ENCODE peak calls at places on chromosomes 2 and 18, in six cellular contexts. R is OCI-LY7, M is ovary, P is hepatocyte, W is A673, G is upper lobe of left lung. C is an unnamed sample.

GRCh38 chr2:179931502-179931901 is 70.1 kb upstream of the ZNF385B start:
- DNase-seq in R (no peak), M (no peak), P (no peak), W (no peak), G (no peak), C (no peak)

GRCh38 chr18:47436871-47437270 is 185.4 kb upstream of the SKOR2 start:
- DNase-seq in R (no peak), M (no peak), P (no peak), W (no peak), G (no peak), C (no peak)

GRCh38 chr2:50398101-50398500 is 633.8 kb downstream of the NRXN1 start:
- DNase-seq in R (no peak), M (no peak), P (no peak), W (no peak), G (no peak), C (no peak)

GRCh38 chr2:239180526-239181073 is 220.2 kb downstream of the HDAC4 start:
- DNase-seq in R (no peak), M (no peak), P (no peak), W (no peak), G (peak; percentile 14), C (no peak)

GRCh38 chr2:238142382-238143205 is 4.1 kb downstream of the KLHL30 start:
- DNase-seq in R (no peak), M (no peak), P (no peak), W (no peak), G (no peak), C (no peak)

GRCh38 chr2:163610817-163611556 is 124.8 kb downstream of the FIGN start:
- DNase-seq in R (peak; percentile 7), M (no peak), P (peak; percentile 26), W (peak; percentile 29), G (no peak), C (no peak)

GRCh38 chr2:29509397-29509796 is 394.2 kb downstream of the CLIP4 start:
- DNase-seq in R (no peak), M (no peak), P (no peak), W (no peak), G (no peak), C (no peak)

GRCh38 chr18:51107594-51108305 is 77.7 kb downstream of the SMAD4 start:
- DNase-seq in R (no peak), M (no peak), P (peak; percentile 41), W (no peak), G (no peak), C (no peak)

GRCh38 chr2:22355816-22356433 is 1029.1 kb upstream of the KLHL29 start:
- DNase-seq in R (peak; percentile 38), M (peak; percentile 59), P (peak; percentile 60), W (peak; percentile 50), G (peak; percentile 46), C (no peak)

GRCh38 chr2:200869014-200869413 is 4.6 kb upstream of the CLK1 start:
- DNase-seq in R (no peak), M (no peak), P (no peak), W (no peak), G (no peak), C (no peak)

GRCh38 chr18:22556271-22556990 is 138.7 kb upstream of the CTAGE1 start:
- DNase-seq in R (no peak), M (peak; percentile 47), P (peak; percentile 46), W (no peak), G (no peak), C (no peak)

GRCh38 chr2:217707116-217707742 is 295.6 kb downstream of the TNS1 start:
- DNase-seq in R (no peak), M (peak; percentile 42), P (no peak), W (no peak), G (no peak), C (no peak)

GRCh38 chr18:5998907-5999306 is 103.6 kb upstream of the TMEM200C start:
- DNase-seq in R (no peak), M (no peak), P (no peak), W (no peak), G (no peak), C (no peak)

GRCh38 chr2:157261199-157261782 is 3.8 kb downstream of the GALNT5 start:
- DNase-seq in R (no peak), M (no peak), P (peak; percentile 84), W (no peak), G (peak; percentile 64), C (no peak)

GRCh38 chr2:169159686-169160085 is 90.3 kb downstream of the DHRS9 start:
- DNase-seq in R (no peak), M (no peak), P (no peak), W (peak; percentile 14), G (no peak), C (no peak)

GRCh38 chr18:32372381-32373061 is 98.2 kb downstream of the GAREM1 start:
- DNase-seq in R (no peak), M (no peak), P (peak; percentile 80), W (no peak), G (peak; percentile 80), C (no peak)

GRCh38 chr2:101982630-101983029 is 9.1 kb upstream of the IL1R2 start:
- DNase-seq in R (no peak), M (no peak), P (no peak), W (no peak), G (no peak), C (no peak)

GRCh38 chr2:101980368-101980767 is 11.4 kb upstream of the IL1R2 start:
- DNase-seq in R (no peak), M (no peak), P (no peak), W (no peak), G (no peak), C (no peak)

GRCh38 chr2:101981484-101981883 is 10.3 kb upstream of the IL1R2 start:
- DNase-seq in R (no peak), M (no peak), P (no peak), W (no peak), G (no peak), C (no peak)

GRCh38 chr2:101983486-101983885 is 8.3 kb upstream of the IL1R2 start:
- DNase-seq in R (no peak), M (no peak), P (no peak), W (peak; percentile 64), G (no peak), C (no peak)

DNA sequence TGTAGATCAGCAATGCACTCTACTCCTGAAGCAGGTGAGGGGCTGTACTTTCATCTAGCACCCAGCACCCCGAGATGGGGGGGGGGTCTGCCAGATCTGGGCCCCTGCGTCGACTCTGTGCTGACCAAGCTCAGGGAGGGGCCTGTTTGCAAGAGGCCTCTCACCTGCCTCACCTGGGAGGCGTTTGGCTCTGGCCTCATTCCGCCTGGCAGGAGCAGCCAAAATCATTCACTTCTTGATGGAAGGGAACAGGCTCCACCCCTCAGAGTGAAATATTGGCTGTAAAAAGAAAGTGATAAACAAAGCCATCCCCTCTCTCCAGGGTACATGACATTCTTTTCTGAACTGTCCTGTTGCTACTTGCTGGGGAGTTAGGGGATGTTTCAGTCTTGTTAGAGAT is 10.7 kb upstream of the IL1R2 start:
- DNase-seq in R (no peak), M (no peak), P (no peak), W (no peak), G (no peak), C (no peak)
- H3K27ac ChIP-seq in R (no peak overlapping the region), M (no peak overlapping the region), P (no peak overlapping the region), W (no peak overlapping the region), G (no peak overlapping the region), C (no peak overlapping the region)

GRCh38 chr18:54881229-54881753 is 53.0 kb downstream of the RAB27B start:
- DNase-seq in R (no peak), M (no peak), P (no peak), W (no peak), G (no peak), C (no peak)
- H3K4me3 ChIP-seq in R (no peak overlapping the region), M (no peak overlapping the region), P (no peak overlapping the region), W (no peak overlapping the region), G (no peak overlapping the region), C (no peak overlapping the region)

GRCh38 chr2:46954951-46955571 is 39.5 kb upstream of the MCFD2 start:
- DNase-seq in R (no peak), M (peak; percentile 78), P (peak; percentile 82), W (no peak), G (no peak), C (no peak)
- H3K27ac ChIP-seq in R (no peak overlapping the region), M (no peak overlapping the region), P (peak overlapping the region; percentile 94), W (no peak overlapping the region), G (peak overlapping the region; percentile 65), C (no peak overlapping the region)

GRCh38 chr18:58965291-58965929 is 100.7 kb downstream of the ZNF532 start:
- DNase-seq in R (no peak), M (no peak), P (no peak), W (no peak), G (no peak), C (no peak)
- H3K4me3 ChIP-seq in R (peak overlapping the region; percentile 54), M (no peak overlapping the region), P (no peak overlapping the region), W (no peak overlapping the region), G (no peak overlapping the region), C (no peak overlapping the region)

C was measured in naive thymus-derived CD4-positive, alpha-beta T cell.